ENCODE peak calls at places on chromosome 21, in four cellular contexts. V is A549, A is right lobe of liver, N is fibroblast of lung. S is an unnamed sample.

GRCh38 chr21:15257646-15258045 is 192.8 kb upstream of the NRIP1 start:
- DNase-seq in V (no peak), A (no peak), N (no peak), S (no peak)

GRCh38 chr21:18832081-18832670 is 428.6 kb upstream of the TMPRSS15 start:
- DNase-seq in V (no peak), A (no peak), N (no peak), S (no peak)

GRCh38 chr21:32524010-32524719 is 61.2 kb downstream of the TCP10L start:
- DNase-seq in V (no peak), A (peak; percentile 30), N (peak; percentile 81), S (peak; percentile 92)

GRCh38 chr21:42162831-42163510 is 56.0 kb upstream of the ABCG1 start:
- DNase-seq in V (no peak), A (no peak), N (peak; percentile 14), S (no peak)

GRCh38 chr21:31493350-31493880 is 149.4 kb upstream of the TIAM1 start:
- DNase-seq in V (no peak), A (no peak), N (no peak), S (no peak)

GRCh38 chr21:14482165-14482564 is 64.0 kb downstream of the SAMSN1 start:
- DNase-seq in V (no peak), A (no peak), N (no peak), S (no peak)

GRCh38 chr21:35281946-35282345 is 232.8 kb upstream of the RUNX1 start:
- DNase-seq in V (no peak), A (no peak), N (no peak), S (no peak)

GRCh38 chr21:39041815-39042214 is 141.4 kb downstream of the PSMG1 start:
- DNase-seq in V (no peak), A (no peak), N (no peak), S (no peak)

GRCh38 chr21:32004281-32004680 is 131.5 kb downstream of the HUNK start:
- DNase-seq in V (no peak), A (no peak), N (no peak), S (no peak)

GRCh38 chr21:38476385-38476784 is 21.9 kb downstream of the ERG start:
- DNase-seq in V (no peak), A (no peak), N (no peak), S (no peak)

GRCh38 chr21:18218331-18218730 is 26.3 kb upstream of the CHODL start:
- DNase-seq in V (no peak), A (no peak), N (no peak), S (no peak)

GRCh38 chr21:42021751-42022430 is 11.7 kb upstream of the ZBTB21 start:
- DNase-seq in V (no peak), A (no peak), N (no peak), S (no peak)

GRCh38 chr21:42163511-42163863 is 55.5 kb upstream of the ABCG1 start:
- DNase-seq in V (no peak), A (no peak), N (no peak), S (no peak)

GRCh38 chr21:15592271-15592860 is 137.4 kb upstream of the USP25 start:
- DNase-seq in V (peak; percentile 55), A (no peak), N (peak; percentile 71), S (peak; percentile 69)

GRCh38 chr21:35351434-35351833 is 302.3 kb upstream of the RUNX1 start:
- DNase-seq in V (no peak), A (no peak), N (no peak), S (no peak)

GRCh38 chr21:31557421-31557955 is 102.0 kb upstream of the SOD1 start:
- DNase-seq in V (no peak), A (no peak), N (no peak), S (no peak)

GRCh38 chr21:29343517-29343916 is 44.8 kb downstream of the BACH1 start:
- DNase-seq in V (no peak), A (no peak), N (peak; percentile 71), S (peak; percentile 47)

GRCh38 chr21:42568377-42568776 is 54.7 kb downstream of the SLC37A1 start:
- DNase-seq in V (no peak), A (no peak), N (no peak), S (no peak)

GRCh38 chr21:35178812-35179211 is 129.7 kb upstream of the RUNX1 start:
- DNase-seq in V (no peak), A (no peak), N (peak; percentile 38), S (no peak)

GRCh38 chr21:21722736-21723135 is 724.5 kb downstream of the NCAM2 start:
- DNase-seq in V (no peak), A (no peak), N (no peak), S (peak; percentile 4)

GRCh38 chr21:41142051-41142795 is 25.7 kb upstream of the BACE2 start:
- DNase-seq in V (peak; percentile 5), A (no peak), N (no peak), S (peak; percentile 57)

GRCh38 chr21:28885853-28886177 is 106.9 kb downstream of the LTN1 start:
- DNase-seq in V (no peak), A (no peak), N (peak; percentile 17), S (no peak)

GRCh38 chr21:30248844-30249243 is 32.9 kb upstream of the CLDN8 start:
- DNase-seq in V (no peak), A (no peak), N (no peak), S (no peak)

DNA sequence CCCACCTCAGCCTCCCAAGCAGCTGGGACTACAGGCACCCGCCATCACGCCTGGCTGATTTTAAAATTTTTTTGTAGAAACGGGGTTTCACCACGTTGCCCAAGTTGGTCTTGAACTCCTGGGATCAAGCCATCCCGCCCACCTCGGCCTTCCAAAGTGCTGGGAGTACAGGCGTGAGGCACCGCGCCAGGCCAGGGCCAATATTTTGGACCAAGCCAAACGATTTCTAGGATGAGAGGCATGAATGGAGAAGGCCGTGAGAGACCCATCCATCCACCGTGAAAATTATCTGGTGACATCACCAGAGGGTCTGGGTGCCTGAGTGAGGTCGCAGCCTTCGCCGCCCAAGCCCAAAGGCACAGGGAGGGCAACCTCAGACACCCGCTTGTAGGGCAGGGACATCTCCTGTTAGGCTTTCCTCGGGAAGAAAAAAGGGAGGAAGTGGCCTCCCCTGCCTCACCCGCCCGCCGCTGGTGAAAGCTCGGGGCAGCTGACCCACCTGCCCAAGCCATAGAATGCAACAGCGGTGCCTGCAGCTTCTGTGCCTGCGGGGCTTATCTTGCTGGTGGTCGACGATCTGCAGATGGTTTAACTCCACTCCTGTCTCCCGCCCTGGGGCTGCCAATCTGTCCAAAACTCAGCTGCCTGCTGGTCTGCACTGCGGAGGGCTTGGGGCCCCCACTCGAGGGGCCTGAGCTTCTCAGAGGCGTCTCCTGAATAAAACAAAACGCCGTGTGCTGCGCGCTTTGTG is 85.7 kb downstream of the MRPS6 start:
- DNase-seq in V (no peak), A (no peak), N (no peak), S (no peak)
- H3K4me3 ChIP-seq in V (no peak overlapping the region), A (no peak overlapping the region), N (no peak overlapping the region), S (no peak overlapping the region)

DNA sequence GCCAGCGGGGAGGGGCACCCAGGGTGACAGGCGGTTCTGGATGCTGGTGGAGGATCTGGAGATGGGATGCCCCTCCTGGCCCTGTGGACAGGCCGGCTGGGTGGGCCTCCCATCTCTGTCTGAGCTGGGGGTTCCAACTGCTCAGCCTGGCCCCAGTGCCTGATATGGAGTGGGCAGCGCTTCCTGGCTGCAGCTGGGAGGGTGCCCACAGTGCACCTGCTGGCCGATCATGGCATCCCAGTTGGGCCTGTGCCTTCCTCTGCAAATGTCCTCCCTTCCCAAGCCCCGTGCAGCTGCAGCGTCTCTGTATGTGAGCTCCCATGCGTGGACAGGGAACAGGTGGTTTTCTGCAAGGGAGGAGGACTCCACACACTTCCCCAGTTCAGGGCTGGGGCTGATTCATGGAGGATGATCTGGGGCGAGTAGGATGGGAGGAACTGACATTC is 2.1 kb downstream of the PFKL start:
- DNase-seq in V (no peak), A (no peak), N (no peak), S (no peak)
- TF ChIP-seq CTCF in V (no peak), A (no peak), N (no peak), S (no peak)

GRCh38 chr21:45975017-45975595 is 6.5 kb upstream of the COL6A1 start:
- DNase-seq in V (no peak), A (peak; percentile 35), N (no peak), S (peak; percentile 48)
- H3K4me3 ChIP-seq in V (no peak overlapping the region), A (no peak overlapping the region), N (peak overlapping the region; percentile 58), S (no peak overlapping the region)

DNA sequence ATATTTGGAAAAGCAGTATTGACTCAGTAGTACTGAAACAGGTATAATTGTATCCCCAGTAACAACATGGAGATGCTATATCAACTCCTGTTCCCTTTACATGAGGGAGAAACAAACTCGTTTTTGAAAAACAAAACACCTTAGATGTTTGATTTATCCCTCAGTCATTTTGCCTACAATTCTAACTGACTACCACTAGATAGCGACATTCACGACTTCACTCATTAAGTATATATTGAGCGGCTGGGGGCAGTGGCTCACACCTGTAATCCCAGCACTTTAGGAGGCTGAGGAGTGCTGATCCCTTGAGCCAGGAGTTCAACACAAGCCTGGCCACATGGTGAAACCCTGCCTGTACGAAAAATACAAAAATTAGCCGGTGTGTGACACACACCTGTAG is 83.3 kb downstream of the CYYR1 start:
- DNase-seq in V (no peak), A (no peak), N (no peak), S (no peak)
- TF ChIP-seq CTCF in V (no peak), A (no peak), N (no peak), S (no peak)

DNA sequence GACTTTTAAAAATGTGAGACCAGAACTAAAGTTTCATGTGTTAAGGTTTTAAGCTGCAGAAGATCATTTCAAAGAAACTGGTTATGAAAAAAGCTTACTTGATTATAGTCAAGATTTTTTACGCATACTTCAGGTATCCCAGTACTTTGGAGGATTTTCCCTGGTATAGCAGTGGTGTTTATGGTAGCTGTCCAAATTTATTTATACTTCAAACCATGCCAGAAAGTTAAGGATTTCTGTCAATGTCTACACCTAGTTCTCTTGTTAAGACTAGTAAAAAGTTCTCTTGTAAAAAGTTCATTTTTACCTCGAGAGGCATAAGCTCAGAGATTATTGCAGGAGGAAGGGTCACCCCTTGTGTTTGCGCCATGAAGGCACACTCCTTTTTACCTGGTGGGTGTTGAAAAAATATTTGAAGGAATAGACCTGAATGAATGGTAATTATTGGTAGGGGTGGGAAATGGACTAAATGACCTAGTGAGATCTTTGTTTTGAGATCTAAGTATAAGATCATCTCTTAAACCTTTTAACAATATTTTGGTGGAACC is 2.8 kb downstream of the DYRK1A start:
- DNase-seq in V (no peak), A (no peak), N (no peak), S (no peak)
- H3K4me3 ChIP-seq in V (peak overlapping the region; percentile 79), A (no peak overlapping the region), N (peak overlapping the region; percentile 86), S (peak overlapping the region; percentile 16)